ENCODE peak calls at places on chromosomes 16 and 17, in nine cellular contexts. N is activated CD4-positive, CD25-positive, alpha-beta regulatory T cell; X is neural progenitor cell; G is CD4-positive, alpha-beta T cell; F is iPS-NIHi11; W is ELF-1; T is adipocyte; D is IMR-90; K is aorta. M is an unnamed sample.

GRCh38 chr17:81641825-81642489 is 5.0 kb downstream of the TSPAN10 start:
- DNase-seq in W (peak; percentile 75), D (peak; percentile 77), F (no peak), G (no peak), N (no peak), T (peak; percentile 62), X (no peak), K (no peak), M (peak; percentile 23)

GRCh38 chr17:36941265-36942021 is 4.2 kb downstream of the LHX1 start:
- DNase-seq in D (no peak), T (no peak), N (no peak), F (no peak), K (no peak), W (no peak), X (no peak), G (no peak), M (no peak)

GRCh38 chr16:11379420-11379819 is 34.2 kb downstream of the RMI2 start:
- DNase-seq in F (no peak), T (no peak), N (no peak), W (no peak), G (no peak), K (no peak), X (no peak), D (peak; percentile 65), M (no peak)

GRCh38 chr16:51181495-51181795 is 30.4 kb upstream of the SALL1 start:
- DNase-seq in G (no peak), T (no peak), W (peak; percentile 73), X (peak; percentile 32), N (no peak), D (peak; percentile 19), K (no peak), F (peak; percentile 61), M (no peak)

GRCh38 chr16:51651061-51651466 is 500.0 kb upstream of the SALL1 start:
- DNase-seq in K (no peak), G (no peak), N (no peak), F (peak; percentile 19), X (peak; percentile 61), T (no peak), W (peak; percentile 47), D (no peak), M (no peak)

GRCh38 chr16:85246473-85246872 is 134.2 kb upstream of the CIBAR2 start:
- DNase-seq in G (no peak), W (no peak), N (no peak), T (no peak), K (no peak), F (no peak), X (no peak), D (no peak), M (no peak)

GRCh38 chr17:76558210-76559095 is 18.6 kb downstream of the PRCD start:
- DNase-seq in D (peak; percentile 20), W (no peak), X (peak; percentile 43), F (no peak), N (no peak), T (peak; percentile 64), G (no peak), K (no peak), M (peak; percentile 42)

GRCh38 chr17:40452921-40453378 is 9.7 kb downstream of the IGFBP4 start:
- DNase-seq in W (no peak), G (no peak), D (peak; percentile 64), N (no peak), X (no peak), F (no peak), K (no peak), T (peak; percentile 17), M (no peak)

GRCh38 chr17:41404024-41404651 is 6.7 kb upstream of the KRT31 start:
- DNase-seq in G (no peak), N (no peak), X (no peak), K (no peak), F (no peak), T (peak; percentile 75), W (no peak), D (peak; percentile 97), M (peak; percentile 84)

GRCh38 chr16:88804552-88805339 is 1.2 kb downstream of the CDT1 start:
- DNase-seq in X (no peak), G (peak; percentile 42), F (peak; percentile 75), W (no peak), D (no peak), N (no peak), T (peak; percentile 27), K (no peak), M (no peak)

GRCh38 chr16:64829678-64830077 is 292.2 kb downstream of the CDH11 start:
- DNase-seq in D (no peak), T (no peak), W (no peak), X (no peak), K (no peak), G (no peak), F (no peak), N (no peak), M (no peak)

GRCh38 chr16:89114159-89114981 is 20.7 kb downstream of the ACSF3 start:
- DNase-seq in N (no peak), W (peak; percentile 77), X (peak; percentile 76), D (no peak), G (no peak), T (no peak), F (peak; percentile 72), K (peak; percentile 45), M (peak; percentile 17)

GRCh38 chr16:82704369-82704768 is 77.6 kb downstream of the CDH13 start:
- DNase-seq in W (no peak), K (no peak), F (no peak), G (no peak), D (peak; percentile 21), T (no peak), N (no peak), X (no peak), M (no peak)

GRCh38 chr16:24255446-24256352 is at the start of gene CACNG3:
- DNase-seq in X (peak; percentile 99), G (peak; percentile 43), K (peak; percentile 48), D (peak; percentile 33), N (no peak), F (peak; percentile 95), W (peak; percentile 92), T (peak; percentile 29), M (peak; percentile 23)

GRCh38 chr17:66275651-66276050 is 26.8 kb upstream of the PRKCA start:
- DNase-seq in N (no peak), D (peak; percentile 97), W (peak; percentile 8), G (no peak), K (peak; percentile 67), F (no peak), T (peak; percentile 84), X (no peak), M (peak; percentile 92)

GRCh38 chr17:3024346-3024745 is 39.1 kb downstream of the OR1D5 start:
- DNase-seq in F (no peak), G (no peak), N (no peak), D (no peak), K (no peak), X (no peak), W (no peak), T (no peak), M (no peak)

GRCh38 chr17:40018211-40019121 is 3.2 kb downstream of the CSF3 start:
- DNase-seq in T (no peak), G (no peak), D (no peak), F (peak; percentile 80), X (peak; percentile 68), N (no peak), K (no peak), W (no peak), M (peak; percentile 62)

GRCh38 chr17:74063439-74063838 is 140.0 kb upstream of the RPL38 start:
- DNase-seq in G (no peak), K (no peak), X (no peak), T (no peak), N (no peak), F (no peak), D (no peak), W (no peak), M (no peak)

GRCh38 chr17:19531780-19532501 is 1.7 kb upstream of the SLC47A1 start:
- DNase-seq in G (no peak), W (no peak), N (no peak), X (no peak), F (no peak), K (no peak), T (no peak), D (no peak), M (peak; percentile 22)

GRCh38 chr16:2740476-2740875 is 12.0 kb upstream of the SRRM2 start:
- DNase-seq in W (no peak), K (no peak), N (no peak), G (no peak), D (no peak), T (no peak), F (no peak), X (no peak), M (no peak)

M was measured in fibroblast of pulmonary artery.